ENCODE peak calls at places on chromosome 9, in four cellular contexts. V is fibroblast of lung, D is astrocyte, Z is endothelial cell of umbilical vein. K is an unnamed sample.

GRCh38 chr9:133103183-133103986 is 17.7 kb downstream of the RALGDS start:
- DNase-seq in Z (peak; percentile 50), V (peak; percentile 32), D (no peak), K (no peak)

GRCh38 chr9:114016629-114017423 is 61.3 kb downstream of the AMBP start:
- DNase-seq in D (no peak), Z (no peak), V (no peak), K (no peak)

GRCh38 chr9:89012294-89013042 is 21.2 kb downstream of the S1PR3 start:
- DNase-seq in D (no peak), V (no peak), Z (no peak), K (no peak)

GRCh38 chr9:13358128-13358527 is 78.6 kb upstream of the MPDZ start:
- DNase-seq in Z (peak; percentile 43), V (peak; percentile 85), D (peak; percentile 95), K (no peak)

GRCh38 chr9:90296539-90296938 is 346.1 kb downstream of the DIRAS2 start:
- DNase-seq in Z (no peak), D (no peak), V (no peak), K (no peak)

GRCh38 chr9:107491081-107492053 is 1.8 kb upstream of the KLF4 start:
- DNase-seq in D (no peak), V (peak; percentile 51), Z (peak; percentile 21), K (no peak)

GRCh38 chr9:96719538-96720315 is 58.2 kb downstream of the ZNF510 start:
- DNase-seq in D (no peak), V (no peak), Z (no peak), K (no peak)

GRCh38 chr9:6538666-6539071 is 106.9 kb downstream of the GLDC start:
- DNase-seq in D (peak; percentile 50), V (peak; percentile 39), Z (no peak), K (peak; percentile 9)

GRCh38 chr9:93098236-93098946 is 2.4 kb downstream of the CARD19 start:
- DNase-seq in V (peak; percentile 99), D (peak; percentile 97), Z (peak; percentile 98), K (peak; percentile 64)

GRCh38 chr9:77511525-77511924 is 136.6 kb downstream of the GNA14 start:
- DNase-seq in D (no peak), V (no peak), Z (no peak), K (no peak)

GRCh38 chr9:99180199-99180598 is 41.5 kb downstream of the ALG2 start:
- DNase-seq in Z (no peak), D (no peak), V (no peak), K (no peak)

GRCh38 chr9:26375448-26375847 is 517.2 kb downstream of the CAAP1 start:
- DNase-seq in V (no peak), D (no peak), Z (no peak), K (no peak)

GRCh38 chr9:98890256-98890655 is 53.5 kb upstream of the COL15A1 start:
- DNase-seq in Z (no peak), D (no peak), V (no peak), K (no peak)

GRCh38 chr9:116469128-116469527 is 218.0 kb upstream of the TRIM32 start:
- DNase-seq in D (no peak), V (no peak), Z (no peak), K (no peak)

GRCh38 chr9:96495341-96495740 is 45.4 kb downstream of the HABP4 start:
- DNase-seq in Z (no peak), D (peak; percentile 97), V (peak; percentile 91), K (no peak)

GRCh38 chr9:121857941-121858340 is 206.5 kb downstream of the DAB2IP start:
- DNase-seq in V (no peak), Z (no peak), D (no peak), K (no peak)

GRCh38 chr9:98247826-98248657 is 7.4 kb downstream of the TBC1D2 start:
- DNase-seq in D (no peak), Z (no peak), V (no peak), K (no peak)

GRCh38 chr9:35548571-35548970 is 56.5 kb upstream of the TESK1 start:
- DNase-seq in V (no peak), Z (no peak), D (no peak), K (no peak)

GRCh38 chr9:35280394-35280793 is 118.6 kb downstream of the UNC13B start:
- DNase-seq in V (no peak), D (no peak), Z (no peak), K (no peak)

GRCh38 chr9:127876764-127877562 is 512 bp downstream of the AK1 start:
- DNase-seq in Z (peak; percentile 18), V (no peak), D (no peak), K (no peak)

GRCh38 chr9:35035851-35036701 is 36.3 kb downstream of the VCP start:
- DNase-seq in Z (peak; percentile 44), V (peak; percentile 63), D (no peak), K (no peak)

GRCh38 chr9:93207860-93208734 is 24.2 kb downstream of the WNK2 start:
- DNase-seq in V (no peak), D (no peak), Z (no peak), K (no peak)

GRCh38 chr9:123640792-123641222 is 284.8 kb downstream of the CRB2 start:
- DNase-seq in V (no peak), D (no peak), Z (no peak), K (no peak)

GRCh38 chr9:130845901-130846381 is 10.9 kb downstream of the ABL1 start:
- DNase-seq in V (peak; percentile 92), D (peak; percentile 91), Z (peak; percentile 73), K (no peak)

GRCh38 chr9:132616725-132617124 is 34.3 kb downstream of the BARHL1 start:
- DNase-seq in V (no peak), D (no peak), Z (no peak), K (no peak)

GRCh38 chr9:5971740-5972139 is 43.7 kb downstream of the RANBP6 start:
- DNase-seq in D (peak; percentile 31), V (peak; percentile 11), Z (peak; percentile 40), K (no peak)

GRCh38 chr9:4303002-4303401 is 3.1 kb upstream of the GLIS3 start:
- DNase-seq in V (peak; percentile 49), Z (peak; percentile 80), D (peak; percentile 36), K (no peak)

DNA sequence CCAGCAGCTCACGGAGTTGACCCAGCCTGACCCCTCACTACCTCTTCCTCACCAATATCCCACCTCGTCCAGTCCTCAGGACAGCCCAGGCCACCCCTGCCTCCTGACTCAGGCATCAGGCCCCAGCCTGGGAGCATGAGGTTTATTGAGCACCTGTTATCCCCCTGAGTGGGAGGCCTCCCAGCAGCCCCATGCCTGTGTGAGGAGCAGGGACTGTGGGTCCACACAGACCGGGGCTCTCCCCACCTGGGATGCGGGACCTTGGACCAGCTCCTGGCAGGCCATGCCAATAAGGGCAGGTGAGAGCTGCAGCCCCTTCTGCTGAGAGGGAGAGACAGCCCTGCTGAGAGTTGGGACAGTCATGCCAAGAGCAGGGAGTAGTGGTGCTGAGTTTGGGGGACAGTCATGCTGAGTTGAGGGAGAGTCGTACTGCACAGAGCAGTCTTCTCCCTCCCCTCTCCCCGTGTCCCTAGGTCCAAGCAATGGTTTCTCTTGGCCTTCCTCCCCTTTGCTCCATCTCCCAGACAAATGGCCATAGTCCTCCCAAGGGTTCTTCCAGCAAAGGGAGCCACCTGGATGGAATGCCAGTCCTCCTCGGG is 11.9 kb upstream of the FCN1 start:
- DNase-seq in V (no peak), D (no peak), Z (no peak), K (no peak)
- H3K9ac ChIP-seq in V (no peak overlapping the region), D (no peak overlapping the region), Z (no peak overlapping the region), K (no peak overlapping the region)

DNA sequence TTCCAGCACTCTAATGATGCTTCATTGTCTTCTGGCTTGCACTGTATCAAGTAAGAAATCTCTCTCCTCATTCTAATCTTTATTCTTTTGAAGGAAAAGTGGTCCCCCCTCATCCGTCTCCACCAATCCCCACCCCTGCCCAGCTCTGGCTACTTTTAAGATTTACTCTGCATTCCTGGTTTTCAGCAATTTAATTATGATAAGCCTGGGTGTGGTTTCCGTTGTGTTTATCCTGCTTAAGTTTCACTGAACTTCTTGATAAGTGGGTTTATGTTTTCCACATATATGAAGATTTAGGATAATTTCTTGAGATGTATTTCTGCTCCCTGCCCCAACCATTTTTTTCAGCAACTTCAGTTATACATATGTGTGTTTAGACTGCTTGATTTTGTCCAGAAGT is 46.5 kb downstream of the PTBP3 start:
- DNase-seq in V (no peak), Z (no peak), D (no peak), K (no peak)
- H3K79me2 ChIP-seq in V (peaks cover 6% of the 10 kb centered on the region), Z (peaks cover 43% of the 10 kb centered on the region), D (peaks cover 31% of the 10 kb centered on the region), K (peaks cover 87% of the 10 kb centered on the region)

DNA sequence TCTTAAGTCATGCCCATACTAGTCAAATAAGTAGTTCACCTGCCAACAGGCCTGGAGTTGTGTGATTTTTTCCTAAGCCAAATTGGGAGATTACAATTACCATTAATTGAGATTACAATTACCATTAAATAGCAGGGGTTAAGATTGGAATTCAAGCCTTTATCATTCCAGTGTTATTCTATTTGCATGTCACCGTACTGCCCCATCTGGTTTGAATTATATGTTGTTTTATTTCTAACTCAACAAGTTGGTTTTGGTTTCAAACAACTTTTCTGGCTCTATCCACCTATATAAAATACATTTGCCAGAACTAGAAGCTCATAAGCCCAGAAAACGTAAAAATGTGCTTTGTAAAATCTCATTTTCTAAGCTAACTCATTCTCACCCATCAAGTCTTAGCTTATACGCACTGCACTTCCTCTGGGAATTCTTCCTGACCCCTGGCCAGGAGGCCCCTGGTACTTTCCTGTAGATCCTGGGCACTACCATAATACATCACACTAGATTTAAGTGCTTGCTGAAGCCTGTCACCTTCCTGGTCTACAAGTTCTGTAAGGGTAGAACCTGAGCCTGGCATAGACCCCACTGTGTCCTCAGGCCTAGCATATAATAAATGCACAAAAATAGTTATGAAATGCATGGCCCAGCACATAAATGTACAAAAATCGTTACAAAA is 242.0 kb upstream of the TRPM3 start:
- DNase-seq in Z (no peak), V (no peak), D (no peak), K (no peak)
- H3K9ac ChIP-seq in Z (no peak overlapping the region), V (no peak overlapping the region), D (no peak overlapping the region), K (no peak overlapping the region)

GRCh38 chr9:86275962-86276361 is 6.4 kb downstream of the ISCA1 start:
- DNase-seq in D (no peak), V (no peak), Z (no peak), K (no peak)
- H3K79me2 ChIP-seq in D (peaks cover 68% of the 10 kb centered on the region), V (peaks cover 43% of the 10 kb centered on the region), Z (peaks cover 56% of the 10 kb centered on the region), K (peaks cover 34% of the 10 kb centered on the region)

DNA sequence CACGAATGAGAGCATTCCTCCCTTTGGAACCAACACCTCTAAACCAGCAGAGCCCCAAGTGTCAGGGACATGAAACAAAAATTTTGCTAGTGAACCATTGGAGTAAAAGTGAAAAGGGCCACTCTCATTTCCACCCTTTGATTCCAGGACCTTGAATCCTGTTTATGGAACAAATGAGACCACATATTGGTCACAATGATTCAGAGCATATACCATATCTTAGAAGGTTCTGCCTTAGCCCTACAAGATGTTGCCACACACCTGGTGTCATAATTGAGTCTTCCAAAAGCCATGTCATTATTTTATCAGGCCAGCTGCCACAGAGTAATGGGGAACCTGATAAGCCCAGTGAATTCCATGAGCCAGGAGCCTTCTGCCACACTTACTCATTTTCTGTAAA is 66.3 kb upstream of the ZBTB43 start:
- DNase-seq in V (no peak), Z (no peak), D (no peak), K (no peak)
- H3K9ac ChIP-seq in V (no peak overlapping the region), Z (no peak overlapping the region), D (no peak overlapping the region), K (no peak overlapping the region)

GRCh38 chr9:74983709-74984108 is 31.0 kb upstream of the C9orf40 start:
- DNase-seq in D (no peak), Z (no peak), V (no peak), K (no peak)
- H3K79me2 ChIP-seq in D (no peaks in the 10 kb centered on the region), Z (no peaks in the 10 kb centered on the region), V (no peaks in the 10 kb centered on the region), K (no peaks in the 10 kb centered on the region)